ENCODE peak calls at places on chromosome 21, in seven cellular contexts. C is heart left ventricle; P is mesendoderm; I is kidney; U is CD8-positive, alpha-beta T cell; Y is mammary epithelial cell; L is Panc1. Z is an unnamed sample. For H3K36me3, the result is how much of the 10 kb centered on the place peaks cover.

GRCh38 chr21:16330340-16331319 is 600.8 kb downstream of the USP25 start:
- DNase-seq in U (no peak), Y (peak), P (peak), C (no peak), L (peak), I (no peak), Z (peak)

GRCh38 chr21:15003463-15004135 is 61.2 kb downstream of the NRIP1 start:
- DNase-seq in L (no peak), U (no peak), Y (no peak), I (no peak), P (peak), C (peak), Z (no peak)

GRCh38 chr21:36980280-36981048 is 14.0 kb upstream of the HLCS start:
- DNase-seq in I (peak), L (no peak), Y (no peak), U (no peak), C (no peak), P (no peak), Z (no peak)

GRCh38 chr21:37367758-37368535 is 1.4 kb downstream of the DYRK1A start:
- DNase-seq in P (peak), L (no peak), U (peak), I (peak), C (peak), Y (peak), Z (peak)

GRCh38 chr21:28257276-28257675 is 735.4 kb downstream of the LTN1 start:
- DNase-seq in U (no peak), Y (no peak), L (no peak), C (no peak), I (no peak), P (no peak), Z (no peak)

GRCh38 chr21:40851749-40852148 is 4.8 kb upstream of the DSCAM start:
- DNase-seq in U (no peak), C (no peak), P (no peak), I (no peak), L (no peak), Y (no peak), Z (no peak)

GRCh38 chr21:14523234-14523633 is 22.9 kb downstream of the SAMSN1 start:
- DNase-seq in Y (no peak), L (no peak), C (no peak), I (no peak), P (no peak), U (no peak), Z (no peak)

GRCh38 chr21:36889401-36889800 is 77.1 kb downstream of the HLCS start:
- DNase-seq in P (no peak), L (no peak), C (peak), Y (no peak), I (no peak), U (no peak), Z (peak)

GRCh38 chr21:28378026-28378425 is 614.7 kb downstream of the LTN1 start:
- DNase-seq in L (no peak), C (no peak), P (no peak), U (no peak), Y (no peak), I (no peak), Z (no peak)

GRCh38 chr21:42652527-42653491 is 612 bp upstream of the PDE9A start:
- DNase-seq in Y (peak), U (no peak), L (no peak), P (peak), I (peak), C (peak), Z (no peak)

GRCh38 chr21:42737969-42738590 is 84.7 kb downstream of the PDE9A start:
- DNase-seq in C (peak), U (no peak), I (peak), P (no peak), L (no peak), Y (no peak), Z (no peak)

GRCh38 chr21:41620982-41621381 is 113.0 kb upstream of the TMPRSS2 start:
- DNase-seq in I (no peak), L (no peak), C (no peak), U (no peak), Y (no peak), P (no peak), Z (no peak)

GRCh38 chr21:42646836-42647235 is 6.6 kb upstream of the PDE9A start:
- DNase-seq in P (no peak), L (no peak), C (no peak), Y (no peak), I (peak), U (no peak), Z (no peak)

GRCh38 chr21:35072960-35073359 is 23.9 kb upstream of the RUNX1 start:
- DNase-seq in Y (no peak), P (no peak), I (peak), U (no peak), C (peak), L (no peak), Z (no peak)
- H3K27ac ChIP-seq in Y (no peak), P (no peak), I (no peak), U (no peak), C (no peak), L (no peak), Z (no peak)

DNA sequence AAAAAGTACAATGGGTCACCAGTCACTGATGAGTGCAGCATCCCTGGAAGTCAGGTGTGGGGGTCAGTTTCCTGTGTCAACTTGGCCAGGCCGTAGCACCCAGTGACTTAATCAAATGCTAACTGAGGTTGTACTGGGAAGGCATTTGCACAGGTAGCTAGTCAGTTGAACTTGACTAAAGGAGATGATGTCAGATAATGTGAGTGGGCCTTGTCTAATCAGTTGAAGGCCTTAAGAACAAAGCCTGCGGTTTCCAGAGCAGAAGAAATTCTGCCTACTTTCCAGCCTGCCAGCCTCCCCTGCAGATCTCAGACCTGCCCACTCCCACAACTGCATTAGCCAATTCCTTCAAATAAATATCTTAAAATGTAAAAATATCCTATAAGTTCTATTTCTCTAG is 57.1 kb downstream of the ERG start:
- DNase-seq in P (no peak), C (no peak), L (no peak), U (no peak), Y (no peak), I (no peak), Z (no peak)
- H3K4me3 ChIP-seq in P (no peak), C (no peak), L (no peak), U (no peak), Y (no peak), I (no peak), Z (no peak)

GRCh38 chr21:43793243-43793642 is 3.9 kb downstream of the RRP1 start:
- DNase-seq in Y (no peak), L (no peak), U (no peak), P (no peak), C (no peak), I (peak), Z (no peak)
- H3K36me3 ChIP-seq in Y (under half), L (under half), U (half or more), P (under half), C (half or more), I (under half), Z (half or more)

GRCh38 chr21:38740131-38740530 is 65.6 kb upstream of the ETS2 start:
- DNase-seq in L (no peak), C (no peak), U (no peak), I (no peak), Y (no peak), P (no peak), Z (no peak)
- H3K27ac ChIP-seq in L (peak), C (no peak), U (no peak), I (no peak), Y (no peak), P (no peak), Z (no peak)

DNA sequence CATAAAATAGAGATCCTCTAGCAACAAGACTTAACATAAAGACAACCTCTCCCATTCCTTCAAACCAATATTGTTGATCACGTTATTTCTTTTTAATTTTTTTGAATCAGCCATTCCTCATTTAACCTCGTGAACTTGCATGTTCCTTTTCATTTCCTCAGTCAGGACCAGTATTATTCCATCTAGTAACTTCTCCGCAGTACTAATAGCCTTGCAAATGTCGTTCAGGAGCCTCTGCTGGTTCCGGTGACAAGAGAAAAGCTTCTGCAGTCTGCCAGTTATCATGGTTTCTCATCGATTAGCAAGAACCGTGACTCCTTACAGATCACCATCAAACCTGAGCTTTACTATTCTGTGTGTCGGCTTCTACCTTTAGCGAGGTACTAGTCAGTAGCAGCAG is 3.0 kb downstream of the APP start:
- DNase-seq in L (no peak), I (no peak), P (peak), Y (no peak), U (no peak), C (no peak), Z (no peak)
- H3K4me3 ChIP-seq in L (peak), I (peak), P (no peak), Y (peak), U (no peak), C (peak), Z (no peak)

DNA sequence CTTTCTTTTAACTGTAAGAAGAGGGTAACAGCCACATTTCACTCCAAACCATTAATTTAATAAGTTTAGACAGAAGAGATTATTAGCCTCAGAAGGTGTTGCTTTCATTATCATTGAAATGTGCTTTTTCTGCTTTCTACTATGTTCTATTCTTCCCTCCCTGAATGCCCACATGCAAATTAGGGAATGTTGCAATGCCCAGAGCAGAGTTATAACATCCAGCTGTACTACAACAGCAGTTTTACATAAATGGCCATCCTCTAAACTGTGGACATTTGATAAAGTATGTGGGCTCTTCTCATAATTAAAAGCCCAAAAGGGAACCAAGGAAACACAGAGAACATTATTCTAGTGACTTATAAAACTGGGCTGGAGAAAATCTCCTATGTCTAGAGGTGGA is 82.2 kb upstream of the SOD1 start:
- DNase-seq in Y (no peak), I (no peak), L (no peak), C (no peak), P (no peak), U (no peak), Z (no peak)
- H3K36me3 ChIP-seq in Y (under half), I (under half), L (under half), C (under half), P (under half), U (under half), Z (under half)

GRCh38 chr21:45032977-45033705 is 41.2 kb upstream of the ADARB1 start:
- DNase-seq in I (peak), L (no peak), U (no peak), C (no peak), Y (no peak), P (no peak), Z (no peak)

GRCh38 chr21:45030637-45031218 is 43.7 kb upstream of the ADARB1 start:
- DNase-seq in Y (no peak), U (no peak), I (no peak), P (no peak), C (peak), L (no peak), Z (no peak)

GRCh38 chr21:45029968-45030636 is 44.3 kb upstream of the ADARB1 start:
- DNase-seq in U (no peak), I (peak), C (no peak), L (no peak), P (no peak), Y (no peak), Z (no peak)

GRCh38 chr21:45032332-45032731 is 42.0 kb upstream of the ADARB1 start:
- DNase-seq in U (no peak), P (no peak), Y (no peak), I (peak), L (no peak), C (peak), Z (no peak)

DNA sequence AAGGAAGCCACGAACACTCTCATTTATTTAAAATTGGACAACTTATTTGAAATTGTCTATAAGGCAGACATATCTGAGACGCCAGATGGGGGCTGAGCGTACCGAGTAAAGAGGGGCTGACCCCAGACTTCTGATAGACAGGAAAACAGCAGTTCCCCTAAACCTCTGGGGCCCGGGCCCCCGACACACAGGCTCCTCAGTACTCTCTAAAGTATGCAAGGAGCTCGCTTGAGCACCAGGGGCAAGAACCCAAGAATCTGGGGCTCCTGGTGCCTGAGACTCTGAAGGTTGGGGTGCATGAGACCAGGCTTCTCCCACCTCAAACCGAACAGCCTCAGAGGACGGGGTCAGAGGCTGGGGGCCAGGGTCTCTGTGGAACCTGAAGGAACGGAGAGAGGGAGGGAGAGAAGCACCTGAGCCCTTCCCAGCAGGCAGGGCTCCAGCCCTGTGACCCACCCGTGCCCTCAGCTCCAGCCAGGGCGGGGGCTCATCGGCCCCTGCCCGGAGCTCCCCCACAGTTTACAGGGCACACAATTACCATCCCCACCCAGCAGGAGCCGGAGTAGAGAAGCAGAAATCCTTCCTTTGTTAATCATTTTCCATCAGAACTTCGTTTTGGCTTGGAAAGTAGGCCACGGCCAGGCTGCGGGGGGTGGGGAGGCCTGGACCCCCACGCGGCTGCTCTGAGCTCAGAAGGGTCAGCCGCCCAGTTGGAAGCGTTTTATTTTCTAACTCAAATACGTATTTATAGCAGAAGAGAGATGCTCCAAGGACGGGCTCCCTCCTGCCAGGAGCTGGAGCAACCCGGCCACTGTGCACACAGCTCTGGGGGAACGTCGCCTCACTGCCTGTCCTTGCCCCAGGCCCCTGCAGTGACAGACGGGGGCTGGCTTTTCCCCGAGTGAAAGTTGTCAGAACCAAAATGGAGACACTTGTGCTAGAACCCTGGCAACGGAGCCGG is 42.9 kb upstream of the ADARB1 start:
- DNase-seq in P (no peak), I (peak), L (no peak), C (no peak), U (no peak), Y (no peak), Z (no peak)
- H3K27ac ChIP-seq in P (no peak), I (no peak), L (no peak), C (no peak), U (no peak), Y (no peak), Z (no peak)

DNA sequence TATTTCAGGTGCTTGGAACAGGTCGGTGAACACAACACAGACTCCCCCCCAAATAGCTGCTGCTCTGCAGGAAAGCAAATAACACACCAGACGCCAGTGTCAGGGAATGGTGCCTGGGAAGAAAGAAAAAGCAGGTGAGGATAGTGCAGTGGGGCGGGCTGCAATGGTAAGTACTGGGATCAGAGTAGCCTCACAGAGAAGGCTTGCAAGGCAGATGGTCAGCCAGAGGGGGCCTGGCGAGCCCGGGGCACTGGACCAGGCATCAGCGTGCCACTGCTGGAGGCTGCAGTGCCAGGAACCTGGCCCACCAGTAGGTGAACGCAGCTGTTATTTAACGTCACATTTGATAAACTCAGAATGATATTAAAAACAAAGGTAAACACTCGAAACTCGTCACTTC is 60.0 kb downstream of the POFUT2 start:
- DNase-seq in U (no peak), L (no peak), I (no peak), Y (no peak), P (no peak), C (no peak), Z (no peak)
- H3K4me3 ChIP-seq in U (no peak), L (no peak), I (no peak), Y (no peak), P (no peak), C (no peak), Z (no peak)

GRCh38 chr21:33557447-33557846 is 14.6 kb downstream of the SON start:
- DNase-seq in C (no peak), L (no peak), U (no peak), P (no peak), I (no peak), Y (no peak), Z (no peak)
- H3K36me3 ChIP-seq in C (half or more), L (half or more), U (half or more), P (under half), I (half or more), Y (half or more), Z (half or more)

Z was measured in brain microvascular endothelial cell.